ENCODE peak calls at places on chromosome 11, in seven cellular contexts. M is A549, G is uterus, J is body of pancreas, Q is ovary, Z is right lobe of liver, A is stomach. D is an unnamed sample.

GRCh38 chr11:42555197-42555596 is 756.6 kb upstream of the API5 start:
- DNase-seq in M (no peak), G (no peak), J (no peak), Q (no peak), Z (no peak), A (no peak), D (no peak)

GRCh38 chr11:10633261-10633660 is 60.3 kb downstream of the IRAG1 start:
- DNase-seq in M (no peak), G (no peak), J (no peak), Q (no peak), Z (no peak), A (no peak), D (no peak)

GRCh38 chr11:123568367-123568870 is 86.0 kb downstream of the SCN3B start:
- DNase-seq in M (no peak), G (no peak), J (no peak), Q (no peak), Z (no peak), A (no peak), D (no peak)

GRCh38 chr11:104443387-104443786 is 279.4 kb upstream of the PDGFD start:
- DNase-seq in M (no peak), G (no peak), J (no peak), Q (no peak), Z (no peak), A (no peak), D (no peak)

GRCh38 chr11:130315354-130315970 is 745 bp upstream of the ZBTB44 start:
- DNase-seq in M (no peak), G (peak; percentile 28), J (peak; percentile 52), Q (peak; percentile 59), Z (peak; percentile 50), A (peak; percentile 48), D (peak; percentile 70)

GRCh38 chr11:74138572-74138971 is 32.2 kb downstream of the C2CD3 start:
- DNase-seq in M (peak; percentile 97), G (no peak), J (no peak), Q (no peak), Z (no peak), A (no peak), D (no peak)

GRCh38 chr11:34602245-34602644 is 18.6 kb upstream of the EHF start:
- DNase-seq in M (no peak), G (no peak), J (peak; percentile 60), Q (no peak), Z (no peak), A (peak; percentile 77), D (no peak)

GRCh38 chr11:123527947-123528346 is 97.9 kb downstream of the GRAMD1B start:
- DNase-seq in M (no peak), G (no peak), J (no peak), Q (no peak), Z (no peak), A (no peak), D (no peak)

GRCh38 chr11:76385903-76386302 is 4.8 kb downstream of the GVQW3 start:
- DNase-seq in M (no peak), G (no peak), J (peak; percentile 89), Q (no peak), Z (peak; percentile 76), A (no peak), D (no peak)

GRCh38 chr11:117414724-117415123 is 87.1 kb downstream of the CEP164 start:
- DNase-seq in M (no peak), G (no peak), J (no peak), Q (no peak), Z (no peak), A (no peak), D (peak; percentile 10)

GRCh38 chr11:128802358-128802981 is 64.6 kb downstream of the KCNJ1 start:
- DNase-seq in M (peak; percentile 15), G (no peak), J (peak; percentile 28), Q (no peak), Z (no peak), A (peak; percentile 31), D (no peak)

GRCh38 chr11:44963948-44964347 is 13.3 kb upstream of the TP53I11 start:
- DNase-seq in M (no peak), G (no peak), J (no peak), Q (no peak), Z (no peak), A (no peak), D (no peak)

GRCh38 chr11:44961894-44962293 is 11.2 kb upstream of the TP53I11 start:
- DNase-seq in M (no peak), G (no peak), J (no peak), Q (no peak), Z (no peak), A (no peak), D (no peak)

GRCh38 chr11:44963071-44963575 is 12.4 kb upstream of the TP53I11 start:
- DNase-seq in M (no peak), G (no peak), J (no peak), Q (no peak), Z (no peak), A (no peak), D (no peak)

GRCh38 chr11:44962464-44962863 is 11.8 kb upstream of the TP53I11 start:
- DNase-seq in M (no peak), G (no peak), J (no peak), Q (no peak), Z (no peak), A (no peak), D (no peak)

DNA sequence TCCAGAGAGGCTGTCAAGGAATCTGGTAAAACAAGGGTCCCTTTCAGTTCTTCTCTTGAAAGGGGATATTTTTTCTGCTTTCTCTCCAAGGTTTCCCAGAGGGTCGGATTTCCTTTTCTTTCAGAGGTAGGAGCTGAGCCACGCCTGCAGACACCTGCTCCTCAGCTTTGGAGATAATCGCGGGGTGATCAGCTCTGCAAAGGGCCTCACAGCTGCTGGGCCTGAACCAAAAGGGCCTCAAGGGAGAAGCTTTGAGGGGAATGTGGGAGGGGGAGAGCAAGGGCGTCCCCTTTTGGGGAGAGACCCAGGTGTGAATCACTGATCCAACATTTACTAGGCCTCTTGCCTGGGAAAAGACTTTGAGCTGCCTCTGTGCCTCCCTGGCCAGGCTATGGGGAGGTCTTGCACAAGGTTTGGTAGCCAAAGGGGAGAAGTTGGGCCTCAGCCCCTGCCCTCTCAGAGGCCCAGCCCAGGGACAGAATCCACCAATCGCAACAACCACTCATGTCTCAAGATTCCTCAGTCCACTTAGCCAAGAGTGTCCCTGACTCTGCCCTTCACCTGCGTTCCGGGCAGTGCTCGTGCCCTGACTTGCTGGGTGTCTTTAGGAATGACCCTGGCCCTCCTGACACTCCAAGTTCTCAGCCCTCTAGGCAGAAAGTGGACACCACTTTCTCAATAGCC is 14.0 kb upstream of the TP53I11 start:
- DNase-seq in M (no peak), G (no peak), J (no peak), Q (no peak), Z (no peak), A (no peak), D (no peak)
- H3K27ac ChIP-seq in M (no peak overlapping the region), G (no peak overlapping the region), J (no peak overlapping the region), Q (no peak overlapping the region), Z (no peak overlapping the region), A (no peak overlapping the region), D (no peak overlapping the region)

DNA sequence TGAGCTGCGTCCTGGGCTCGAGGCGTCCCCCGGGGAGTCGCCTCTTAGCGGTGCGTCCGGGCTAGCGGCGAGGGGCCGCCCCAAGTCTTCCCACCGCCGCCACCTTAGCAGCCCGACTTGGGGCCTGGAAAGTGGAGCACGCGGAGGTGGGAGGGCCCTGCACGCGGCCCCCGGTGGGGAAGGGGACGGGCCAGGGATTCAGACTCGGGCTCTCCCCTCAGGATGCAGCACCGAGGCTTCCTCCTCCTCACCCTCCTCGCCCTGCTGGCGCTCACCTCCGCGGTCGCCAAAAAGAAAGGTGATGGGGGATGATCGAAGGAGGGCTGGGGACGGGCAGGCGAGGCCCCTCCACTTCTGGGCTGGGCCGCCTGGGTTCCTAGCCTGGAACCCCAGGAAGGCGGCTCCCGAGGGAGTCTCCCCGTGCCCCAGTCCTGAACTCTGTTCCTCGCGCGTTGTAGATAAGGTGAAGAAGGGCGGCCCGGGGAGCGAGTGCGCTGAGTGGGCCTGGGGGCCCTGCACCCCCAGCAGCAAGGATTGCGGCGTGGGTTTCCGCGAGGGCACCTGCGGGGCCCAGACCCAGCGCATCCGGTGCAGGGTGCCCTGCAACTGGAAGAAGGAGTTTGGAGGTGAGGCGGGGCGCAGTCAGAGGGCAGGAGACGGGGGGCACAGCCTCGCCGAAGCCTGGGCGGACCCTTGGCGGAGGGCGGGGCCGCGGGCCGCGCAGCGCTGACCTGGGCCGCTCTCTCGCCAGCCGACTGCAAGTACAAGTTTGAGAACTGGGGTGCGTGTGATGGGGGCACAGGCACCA is 571 bp downstream of the MDK start:
- DNase-seq in M (no peak), G (peak; percentile 37), J (no peak), Q (no peak), Z (no peak), A (no peak), D (peak; percentile 68)
- TF ChIP-seq POLR2A in M (no peak), G (no peak), J (no peak), Q (no peak), Z (no peak), A (no peak), D (no peak)

GRCh38 chr11:96228911-96229310 is 114.1 kb downstream of the MAML2 start:
- DNase-seq in M (no peak), G (no peak), J (no peak), Q (no peak), Z (no peak), A (no peak), D (no peak)

GRCh38 chr11:96229354-96229973 is 113.5 kb downstream of the MAML2 start:
- DNase-seq in M (no peak), G (no peak), J (no peak), Q (no peak), Z (no peak), A (no peak), D (no peak)

GRCh38 chr11:96227244-96227643 is 115.8 kb downstream of the MAML2 start:
- DNase-seq in M (no peak), G (no peak), J (no peak), Q (no peak), Z (no peak), A (no peak), D (no peak)

GRCh38 chr11:96228472-96228871 is 114.5 kb downstream of the MAML2 start:
- DNase-seq in M (peak; percentile 68), G (peak; percentile 67), J (peak; percentile 34), Q (peak; percentile 83), Z (no peak), A (peak; percentile 43), D (peak; percentile 87)

GRCh38 chr11:96230686-96231085 is 112.3 kb downstream of the MAML2 start:
- DNase-seq in M (no peak), G (no peak), J (no peak), Q (no peak), Z (no peak), A (no peak), D (no peak)
- H3K4me1 ChIP-seq in M (peaks cover 34% of the 10 kb centered on the region), G (peaks cover 6% of the 10 kb centered on the region), J (no peaks in the 10 kb centered on the region), Q (peaks cover 13% of the 10 kb centered on the region), Z (no peaks in the 10 kb centered on the region), A (peaks cover 25% of the 10 kb centered on the region), D (peaks cover 21% of the 10 kb centered on the region)

DNA sequence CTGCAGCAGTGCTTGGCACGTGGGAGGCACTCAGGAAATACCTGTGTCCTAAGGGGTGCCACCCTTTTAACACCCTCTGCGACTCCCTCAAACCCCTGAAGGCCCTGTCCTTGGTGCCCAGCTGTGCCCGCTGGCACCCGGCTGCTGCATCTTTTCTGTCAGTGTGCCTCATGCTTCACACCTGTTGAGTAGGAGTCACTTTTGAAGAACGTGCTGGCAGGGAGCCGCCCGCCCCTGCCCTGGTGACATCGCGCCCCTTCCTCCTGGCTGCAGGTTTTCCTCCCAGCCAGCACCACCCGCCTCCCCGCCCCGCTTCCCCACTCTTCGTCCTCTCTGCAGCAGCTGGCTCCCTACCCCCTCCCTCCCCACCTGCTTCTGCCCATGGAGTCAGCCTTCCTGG is 17.8 kb downstream of the FRMD8 start:
- DNase-seq in M (no peak), G (no peak), J (no peak), Q (no peak), Z (no peak), A (no peak), D (no peak)
- H3K27ac ChIP-seq in M (no peak overlapping the region), G (no peak overlapping the region), J (peak overlapping the region; percentile 14), Q (no peak overlapping the region), Z (no peak overlapping the region), A (no peak overlapping the region), D (peak overlapping the region; percentile 22)

D was measured in sigmoid colon.